ENCODE peak calls at places on chromosomes 2 and 18, in ten cellular contexts. Z is tibial artery; X is neural progenitor cell; P is naive thymus-derived CD4-positive, alpha-beta T cell; T is WTC11; K is kidney tubule cell; L is CD8-positive, alpha-beta T cell; O is GM13977; D is Calu3; S is K562. N is an unnamed sample.

GRCh38 chr2:228819701-228820100 is 451.4 kb downstream of the PID1 start:
- DNase-seq in P (no peak), L (no peak), K (peak; percentile 79), Z (no peak), S (no peak), O (no peak), X (no peak), T (no peak), D (no peak), N (no peak)

GRCh38 chr2:59919579-59919978 is 633.9 kb downstream of the BCL11A start:
- DNase-seq in X (no peak), D (no peak), P (no peak), S (no peak), L (no peak), Z (no peak), K (no peak), O (no peak), T (no peak), N (no peak)

GRCh38 chr2:25127631-25128030 is 40.7 kb downstream of the POMC start:
- DNase-seq in Z (no peak), K (no peak), P (no peak), O (no peak), S (no peak), X (no peak), L (no peak), T (no peak), D (no peak), N (no peak)

GRCh38 chr2:105180491-105180972 is 61.0 kb upstream of the GPR45 start:
- DNase-seq in K (no peak), Z (no peak), L (no peak), P (no peak), D (no peak), T (no peak), O (no peak), X (peak; percentile 4), S (no peak), N (no peak)

GRCh38 chr2:161710131-161710915 is 86.1 kb downstream of the SLC4A10 start:
- DNase-seq in T (no peak), S (no peak), P (no peak), Z (no peak), X (no peak), O (no peak), D (no peak), L (no peak), K (no peak), N (no peak)

GRCh38 chr2:100383306-100383705 is 34.2 kb downstream of the CHST10 start:
- DNase-seq in O (no peak), T (no peak), P (no peak), X (no peak), S (no peak), L (no peak), K (no peak), Z (no peak), D (no peak), N (no peak)

GRCh38 chr2:188196343-188197008 is 95.2 kb upstream of the GULP1 start:
- DNase-seq in O (no peak), T (no peak), Z (no peak), P (no peak), S (no peak), L (no peak), X (no peak), D (no peak), K (no peak), N (no peak)

GRCh38 chr18:25058520-25058919 is 293.4 kb downstream of the ZNF521 start:
- DNase-seq in X (no peak), O (no peak), Z (no peak), P (no peak), S (no peak), K (no peak), L (no peak), D (peak; percentile 4), T (peak; percentile 28), N (no peak)

GRCh38 chr2:160338891-160339290 is 138.8 kb upstream of the ITGB6 start:
- DNase-seq in O (no peak), T (no peak), L (no peak), K (no peak), D (no peak), Z (peak; percentile 61), X (peak; percentile 45), P (no peak), S (no peak), N (peak; percentile 53)

GRCh38 chr2:237154050-237154638 is 68.5 kb downstream of the COPS8 start:
- DNase-seq in O (peak; percentile 75), S (peak; percentile 48), X (peak; percentile 66), K (peak; percentile 62), P (peak; percentile 60), Z (no peak), D (peak; percentile 73), L (peak; percentile 48), T (peak; percentile 64), N (no peak)

GRCh38 chr2:175687465-175687864 is 314.6 kb downstream of the LNPK start:
- DNase-seq in P (no peak), K (no peak), Z (no peak), X (peak; percentile 11), T (no peak), D (no peak), L (no peak), O (no peak), S (no peak), N (no peak)

GRCh38 chr18:48955528-48956261 is 4.9 kb upstream of the SMAD7 start:
- DNase-seq in X (peak; percentile 42), L (no peak), O (no peak), D (peak; percentile 65), Z (peak; percentile 89), P (no peak), T (no peak), K (peak; percentile 95), S (no peak), N (no peak)